ENCODE peak calls at places on chromosomes 13 and 19, in nine cellular contexts. F is IMR-90; G is A549; P is CD8-positive, alpha-beta memory T cell; M is pancreas; N is foreskin keratinocyte; U is GM12878; A is fibroblast of lung; R is mesenchymal stem cell. I is an unnamed sample. For H3K4me1, the result is how much of the 10 kb centered on the place peaks cover.

GRCh38 chr19:15197275-15198005 is 3.4 kb downstream of the NOTCH3 start:
- DNase-seq in U (no peak), M (no peak), G (no peak), R (no peak), P (no peak), N (no peak), F (peak), A (peak), I (no peak)

GRCh38 chr19:46402725-46403124 is 10.6 kb downstream of the CCDC8 start:
- DNase-seq in U (no peak), G (no peak), N (no peak), F (no peak), M (peak), A (no peak), R (no peak), P (no peak), I (no peak)

GRCh38 chr13:99370476-99371272 is 63.5 kb upstream of the GPR183 start:
- DNase-seq in N (no peak), G (no peak), R (no peak), M (no peak), A (no peak), U (no peak), P (no peak), F (no peak), I (no peak)

GRCh38 chr13:94825507-94825906 is 113.2 kb upstream of the SOX21 start:
- DNase-seq in F (no peak), A (peak), P (no peak), U (no peak), M (no peak), N (no peak), G (no peak), R (peak), I (peak)

GRCh38 chr13:49165798-49166752 is 54.1 kb upstream of the MLNR start:
- DNase-seq in M (no peak), U (no peak), R (peak), G (no peak), P (no peak), A (peak), F (peak), N (no peak), I (no peak)

GRCh38 chr19:3041302-3041701 is 12.2 kb upstream of the TLE2 start:
- DNase-seq in U (no peak), P (no peak), N (no peak), G (no peak), R (no peak), M (no peak), A (no peak), F (no peak), I (no peak)

GRCh38 chr13:39484506-39485313 is 118.3 kb downstream of the LHFPL6 start:
- DNase-seq in F (peak), A (peak), R (peak), P (no peak), U (no peak), N (no peak), G (no peak), M (no peak), I (no peak)

GRCh38 chr19:11192957-11193939 is 4.1 kb downstream of the KANK2 start:
- DNase-seq in F (no peak), M (no peak), A (no peak), G (no peak), N (no peak), U (no peak), P (no peak), R (no peak), I (no peak)

GRCh38 chr13:41696163-41697003 is 239.0 kb downstream of the RGCC start:
- DNase-seq in U (no peak), A (peak), P (no peak), N (peak), F (peak), M (no peak), R (peak), G (peak), I (no peak)

GRCh38 chr19:11798391-11799296 is at the start of gene ZNF491:
- DNase-seq in M (peak), U (no peak), R (peak), P (peak), G (no peak), F (peak), A (peak), N (peak), I (peak)

GRCh38 chr13:95100525-95101121 is 200.6 kb downstream of the ABCC4 start:
- DNase-seq in U (peak), R (peak), F (peak), N (peak), G (peak), P (no peak), A (peak), M (no peak), I (no peak)

GRCh38 chr19:3176715-3177501 is 1.7 kb upstream of the S1PR4 start:
- DNase-seq in F (peak), M (no peak), N (peak), G (peak), R (peak), A (peak), P (peak), U (no peak), I (no peak)

GRCh38 chr13:113860579-113861432 is 3.1 kb downstream of the GAS6 start:
- DNase-seq in F (no peak), M (peak), R (no peak), A (no peak), G (no peak), U (no peak), N (no peak), P (no peak), I (no peak)

GRCh38 chr19:52048604-52049493 is at the start of gene ZNF432:
- DNase-seq in A (peak), M (peak), R (peak), N (peak), G (peak), F (peak), U (peak), P (peak), I (peak)

GRCh38 chr19:29596885-29597525 is 9.1 kb upstream of the POP4 start:
- DNase-seq in F (peak), P (no peak), U (no peak), M (no peak), G (no peak), N (no peak), A (peak), R (peak), I (no peak)

GRCh38 chr19:8396563-8397203 is 6.5 kb downstream of the RAB11B start:
- DNase-seq in P (peak), R (peak), U (peak), M (peak), A (peak), G (peak), F (peak), N (no peak), I (peak)

GRCh38 chr19:47229674-47230121 is 1.3 kb downstream of the BBC3 start:
- DNase-seq in P (no peak), R (peak), U (no peak), M (no peak), F (peak), N (no peak), G (no peak), A (peak), I (no peak)

GRCh38 chr19:814108-815078 is 7.4 kb downstream of the PLPPR3 start:
- DNase-seq in G (no peak), M (no peak), F (no peak), R (no peak), A (no peak), N (no peak), U (no peak), P (no peak), I (no peak)

GRCh38 chr19:11288349-11288748 is 7.6 kb upstream of the TSPAN16 start:
- DNase-seq in M (no peak), N (no peak), R (peak), F (peak), A (peak), P (no peak), G (peak), U (no peak), I (no peak)

GRCh38 chr19:49701271-49701786 is 10.4 kb downstream of the CPT1C start:
- DNase-seq in G (no peak), R (no peak), P (no peak), A (no peak), M (no peak), U (no peak), F (no peak), N (no peak), I (no peak)

GRCh38 chr19:18135712-18136584 is 17.0 kb upstream of the PIK3R2 start:
- DNase-seq in U (no peak), G (no peak), P (no peak), N (no peak), M (no peak), A (no peak), F (no peak), R (no peak), I (no peak)

GRCh38 chr19:45774765-45775164 is 5.7 kb upstream of the SIX5 start:
- DNase-seq in A (no peak), N (no peak), M (peak), F (no peak), P (no peak), R (no peak), U (no peak), G (peak), I (no peak)

GRCh38 chr19:18153555-18154134 is 682 bp downstream of the PIK3R2 start:
- DNase-seq in A (no peak), R (no peak), U (no peak), G (no peak), F (no peak), P (peak), M (no peak), N (no peak), I (no peak)

DNA sequence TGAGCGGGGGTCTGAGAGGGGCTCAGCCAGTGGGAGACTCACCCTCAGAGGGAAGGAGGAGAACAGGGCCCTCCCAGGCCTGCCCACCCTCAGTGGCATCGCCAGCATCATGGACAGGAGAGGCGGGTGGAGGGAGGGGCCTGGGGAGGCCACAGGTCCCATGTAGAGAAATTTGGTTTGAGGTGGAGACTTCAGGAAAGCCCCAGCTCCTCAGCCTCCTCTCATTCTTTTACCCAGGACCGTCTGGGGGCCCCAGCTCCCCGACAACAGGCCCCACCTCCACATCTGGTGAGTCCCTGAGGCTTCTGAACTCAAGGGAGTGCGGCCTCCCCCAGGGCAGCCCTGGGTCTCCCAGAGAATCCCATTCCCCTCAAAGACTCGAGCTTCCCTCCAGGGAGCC is 3.1 kb downstream of the LILRB1 start:
- DNase-seq in P (no peak), R (no peak), A (no peak), U (no peak), G (no peak), F (no peak), N (no peak), M (no peak), I (no peak)
- H3K27ac ChIP-seq in P (no peak), R (no peak), A (no peak), U (no peak), G (no peak), F (no peak), N (no peak), M (no peak), I (no peak)

GRCh38 chr19:13646758-13647157 is 117.6 kb upstream of the MRI1 start:
- DNase-seq in U (no peak), P (no peak), N (no peak), M (no peak), F (no peak), R (no peak), G (no peak), A (no peak), I (no peak)
- H3K4me1 ChIP-seq in U (under half), P (under half), N (under half), M (under half), F (under half), R (under half), G (under half), A (under half), I (under half)

DNA sequence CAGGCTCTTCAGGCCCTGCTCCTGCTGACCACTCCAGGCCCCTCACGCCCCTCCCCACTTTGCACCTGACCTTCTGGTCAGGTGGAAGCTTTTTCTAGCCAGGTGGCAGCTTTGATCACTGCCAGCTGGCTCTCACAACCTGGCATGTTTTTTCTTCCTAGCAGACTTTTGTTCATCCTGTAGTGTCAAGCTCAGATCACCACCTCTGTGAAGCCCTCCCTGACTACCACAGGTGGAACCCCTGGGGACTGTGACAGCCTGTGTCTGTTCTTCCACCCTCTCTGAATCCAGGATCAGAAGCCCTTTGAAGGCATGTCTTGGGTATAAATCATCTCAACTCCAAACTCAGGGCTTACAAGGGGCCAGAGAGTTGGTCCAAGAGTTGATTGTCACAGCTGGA is 10.3 kb upstream of the CNFN start:
- DNase-seq in N (no peak), F (no peak), G (no peak), M (no peak), R (no peak), A (no peak), P (no peak), U (no peak), I (no peak)
- H3K27ac ChIP-seq in N (no peak), F (no peak), G (no peak), M (no peak), R (no peak), A (no peak), P (no peak), U (no peak), I (no peak)

DNA sequence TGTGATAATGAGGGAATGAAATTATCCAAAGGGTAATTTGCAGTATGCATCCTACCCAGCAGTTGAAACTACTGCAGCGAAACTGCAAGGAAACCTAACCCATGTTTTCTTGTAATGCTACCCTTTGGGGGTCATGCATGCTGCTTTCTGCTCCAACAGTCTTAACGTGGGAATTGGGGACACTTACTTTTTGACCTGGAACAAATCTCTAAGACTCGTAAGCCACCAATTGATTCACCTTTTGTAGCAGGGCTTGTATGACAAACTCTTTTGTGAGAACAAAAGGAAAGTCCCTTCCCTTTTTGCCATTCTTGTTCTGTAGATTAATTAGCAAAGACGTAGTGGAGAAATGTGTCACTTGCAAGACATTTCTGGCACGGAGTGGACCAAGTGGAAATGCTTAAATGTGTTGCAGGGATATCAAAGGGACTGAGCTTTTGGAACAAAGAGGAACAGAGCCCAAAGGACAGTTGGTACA is 27.4 kb downstream of the LRCH1 start:
- DNase-seq in P (no peak), U (peak), G (no peak), M (no peak), F (no peak), R (no peak), N (no peak), A (no peak), I (no peak)
- H3K4me1 ChIP-seq in P (under half), U (half or more), G (under half), M (under half), F (under half), R (under half), N (under half), A (under half), I (under half)

GRCh38 chr13:30870049-30870884 is 35.8 kb upstream of the MEDAG start:
- DNase-seq in F (peak), G (no peak), A (peak), U (no peak), P (no peak), R (peak), N (no peak), M (no peak), I (no peak)
- H3K27ac ChIP-seq in F (peak), G (no peak), A (peak), U (no peak), P (no peak), R (peak), N (no peak), M (no peak), I (no peak)

DNA sequence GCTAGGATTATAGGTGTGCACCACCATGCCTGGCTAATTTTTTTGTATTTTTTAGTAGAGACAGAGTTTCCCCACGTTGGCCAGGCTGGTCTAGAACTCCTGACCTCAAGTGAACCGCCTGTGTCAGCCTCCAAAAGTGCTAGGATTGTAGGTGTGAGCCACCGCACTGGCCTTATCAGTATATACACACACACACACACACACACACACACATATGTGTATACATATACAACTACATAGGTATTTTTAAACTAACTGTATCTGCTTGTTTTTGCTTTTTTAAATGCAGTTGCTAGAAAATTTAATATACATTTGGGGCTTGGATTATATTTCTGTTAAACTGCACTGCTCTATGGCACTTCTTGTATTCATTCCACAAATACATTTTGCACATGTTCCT is 3.1 kb downstream of the CARD8 start:
- DNase-seq in R (no peak), A (no peak), U (no peak), N (no peak), G (no peak), M (no peak), P (no peak), F (no peak), I (no peak)
- H3K4me1 ChIP-seq in R (under half), A (under half), U (under half), N (under half), G (under half), M (under half), P (half or more), F (under half), I (under half)